ENCODE peak calls at places on chromosomes 11 and 22, in seven cellular contexts. A is H1, W is mucosa of descending colon, U is MCF 10A, E is GM20000, Y is HL-60, S is IMR-90. J is an unnamed sample.

GRCh38 chr11:104573431-104573830 is 324.8 kb downstream of the CASP12 start:
- DNase-seq in A (no peak), W (no peak), U (peak; percentile 48), E (no peak), Y (no peak), S (peak; percentile 77), J (no peak)

GRCh38 chr11:773830-774229 is 3.5 kb downstream of the GATD1 start:
- DNase-seq in A (no peak), W (no peak), U (no peak), E (no peak), Y (no peak), S (no peak), J (no peak)

GRCh38 chr11:2940930-2941821 is 12.0 kb upstream of the PHLDA2 start:
- DNase-seq in A (no peak), W (peak; percentile 64), U (peak; percentile 66), E (no peak), Y (no peak), S (no peak), J (no peak)

GRCh38 chr22:46579751-46580449 is 40.3 kb upstream of the GRAMD4 start:
- DNase-seq in A (no peak), W (no peak), U (no peak), E (no peak), Y (no peak), S (no peak), J (no peak)

GRCh38 chr11:35464308-35464707 is 45.0 kb upstream of the SLC1A2 start:
- DNase-seq in A (no peak), W (no peak), U (peak; percentile 19), E (no peak), Y (no peak), S (no peak), J (no peak)

GRCh38 chr22:36325163-36326031 is 62.4 kb downstream of the MYH9 start:
- DNase-seq in A (no peak), W (peak; percentile 84), U (peak; percentile 98), E (no peak), Y (no peak), S (peak; percentile 86), J (no peak)

GRCh38 chr11:78022397-78023396 is at the start of gene KCTD14:
- DNase-seq in A (no peak), W (peak; percentile 71), U (peak; percentile 35), E (no peak), Y (no peak), S (no peak), J (no peak)

GRCh38 chr22:48760481-48761238 is 1067.0 kb downstream of the BRD1 start:
- DNase-seq in A (no peak), W (no peak), U (no peak), E (no peak), Y (no peak), S (no peak), J (no peak)

GRCh38 chr11:32090774-32091370 is at the start of gene RCN1:
- DNase-seq in A (peak; percentile 47), W (peak; percentile 56), U (peak; percentile 60), E (peak; percentile 88), Y (peak; percentile 16), S (peak; percentile 86), J (peak; percentile 31)

GRCh38 chr11:1757861-1758610 is 5.7 kb downstream of the CTSD start:
- DNase-seq in A (no peak), W (peak; percentile 55), U (no peak), E (no peak), Y (no peak), S (no peak), J (no peak)

GRCh38 chr11:20639688-20640087 is 29.7 kb upstream of the NELL1 start:
- DNase-seq in A (no peak), W (no peak), U (no peak), E (no peak), Y (no peak), S (no peak), J (no peak)

GRCh38 chr22:35334010-35334409 is 34.3 kb downstream of the TOM1 start:
- DNase-seq in A (no peak), W (no peak), U (no peak), E (no peak), Y (peak; percentile 70), S (no peak), J (no peak)

GRCh38 chr11:6637871-6638270 is 17.7 kb downstream of the DCHS1 start:
- DNase-seq in A (no peak), W (peak; percentile 20), U (peak; percentile 29), E (no peak), Y (no peak), S (peak; percentile 85), J (no peak)

GRCh38 chr11:31397239-31397834 is 27.7 kb downstream of the DNAJC24 start:
- DNase-seq in A (no peak), W (no peak), U (peak; percentile 31), E (peak; percentile 25), Y (no peak), S (peak; percentile 22), J (no peak)

GRCh38 chr11:74710291-74710938 is 20.8 kb downstream of the CHRDL2 start:
- DNase-seq in A (no peak), W (no peak), U (no peak), E (no peak), Y (no peak), S (peak; percentile 46), J (no peak)

GRCh38 chr11:62472063-62472884 is 53.4 kb downstream of the SCGB1A1 start:
- DNase-seq in A (no peak), W (no peak), U (peak; percentile 74), E (no peak), Y (peak; percentile 16), S (peak; percentile 59), J (no peak)

GRCh38 chr11:18171377-18172000 is 1.1 kb upstream of the MRGPRX4 start:
- DNase-seq in A (no peak), W (peak; percentile 13), U (peak; percentile 66), E (no peak), Y (no peak), S (no peak), J (no peak)

GRCh38 chr22:26559961-26560575 is 29.9 kb downstream of the TPST2 start:
- DNase-seq in A (no peak), W (no peak), U (no peak), E (no peak), Y (no peak), S (no peak), J (no peak)

GRCh38 chr22:42914511-42915076 is 57.5 kb upstream of the ARFGAP3 start:
- DNase-seq in A (no peak), W (no peak), U (no peak), E (no peak), Y (no peak), S (no peak), J (no peak)

GRCh38 chr11:68757711-68758110 is 6.4 kb upstream of the TESMIN start:
- DNase-seq in A (no peak), W (no peak), U (no peak), E (no peak), Y (no peak), S (no peak), J (no peak)

GRCh38 chr11:19524171-19524671 is 188.4 kb upstream of the NAV2 start:
- DNase-seq in A (no peak), W (no peak), U (no peak), E (no peak), Y (no peak), S (peak; percentile 8), J (no peak)

GRCh38 chr22:26054846-26055245 is 114.4 kb upstream of the SEZ6L start:
- DNase-seq in A (no peak), W (no peak), U (no peak), E (no peak), Y (no peak), S (no peak), J (no peak)

GRCh38 chr22:24200616-24201212 is 19.4 kb downstream of the SUSD2 start:
- DNase-seq in A (no peak), W (no peak), U (peak; percentile 85), E (no peak), Y (no peak), S (peak; percentile 51), J (no peak)

GRCh38 chr22:48249721-48250268 is 1487.3 kb downstream of the TBC1D22A start:
- DNase-seq in A (no peak), W (no peak), U (no peak), E (no peak), Y (no peak), S (no peak), J (no peak)

DNA sequence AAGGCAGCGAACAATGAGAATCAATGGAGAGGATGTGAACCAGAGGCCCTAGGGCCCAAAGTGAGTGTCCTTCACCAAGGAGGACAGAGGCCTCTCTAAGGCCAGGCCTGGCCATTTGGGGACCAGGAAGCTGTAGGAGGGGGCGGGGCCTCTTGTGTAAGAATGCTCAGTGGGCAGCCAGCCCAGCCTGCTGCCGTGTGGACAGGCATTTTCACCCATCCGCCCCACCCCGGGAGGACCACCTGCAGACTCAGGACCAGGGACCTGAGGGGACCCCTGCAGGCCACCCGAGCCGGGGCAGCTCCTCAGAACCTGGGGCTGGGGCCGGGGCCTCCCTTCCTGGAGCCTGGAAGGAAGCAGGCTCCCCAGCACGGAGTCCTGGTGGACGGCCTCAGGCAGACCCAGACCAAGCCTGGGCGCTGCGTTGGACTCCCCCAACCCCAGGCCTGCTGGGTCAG is 1.7 kb upstream of the TRABD start:
- DNase-seq in A (no peak), W (peak; percentile 75), U (peak; percentile 62), E (no peak), Y (no peak), S (peak; percentile 48), J (no peak)
- TF ChIP-seq CTCF in A (no peak), W (no peak), U (no peak), E (no peak), Y (no peak), S (no peak), J (no peak)

GRCh38 chr11:65060913-65061408 is 2.6 kb upstream of the NAALADL1 start:
- DNase-seq in A (no peak), W (no peak), U (peak; percentile 34), E (no peak), Y (no peak), S (no peak), J (no peak)
- TF ChIP-seq CTCF in A (peak; percentile 65), W (no peak), U (no peak), E (no peak), Y (no peak), S (no peak), J (peak; percentile 49)

GRCh38 chr11:122910775-122911174 is 28.2 kb downstream of the JHY start:
- DNase-seq in A (no peak), W (no peak), U (peak; percentile 31), E (no peak), Y (no peak), S (peak; percentile 38), J (no peak)
- TF ChIP-seq CTCF in A (no peak), W (no peak), U (peak; percentile 41), E (no peak), Y (no peak), S (peak; percentile 48), J (peak; percentile 31)

GRCh38 chr11:60788401-60789110 is 3.4 kb downstream of the MS4A10 start:
- DNase-seq in A (no peak), W (no peak), U (no peak), E (no peak), Y (no peak), S (no peak), J (no peak)

GRCh38 chr11:60783911-60784310 is 1.2 kb upstream of the MS4A10 start:
- DNase-seq in A (no peak), W (no peak), U (no peak), E (no peak), Y (no peak), S (no peak), J (no peak)

GRCh38 chr11:60785136-60785535 is at the start of gene MS4A10:
- DNase-seq in A (no peak), W (peak; percentile 70), U (no peak), E (no peak), Y (no peak), S (no peak), J (no peak)

GRCh38 chr11:60786811-60787567 is 1.9 kb downstream of the MS4A10 start:
- DNase-seq in A (no peak), W (peak; percentile 75), U (peak; percentile 44), E (no peak), Y (no peak), S (peak; percentile 89), J (no peak)

GRCh38 chr11:60785806-60786361 is 751 bp downstream of the MS4A10 start:
- DNase-seq in A (no peak), W (no peak), U (no peak), E (no peak), Y (no peak), S (peak; percentile 57), J (no peak)
- TF ChIP-seq CTCF in A (no peak), W (no peak), U (no peak), E (no peak), Y (no peak), S (no peak), J (no peak)